ENCODE peak calls at places on chromosomes 13 and 19, in four cellular contexts. E, Q, M and R are unnamed samples.
A peak's percentile ranks its signal among the peaks of the same experiment; 100 is the strongest.

GRCh38 chr19:46618670-46619231 is 6.1 kb downstream of the PTGIR start:
- DNase-seq in E (no peak), Q (peak; percentile 41), M (no peak), R (no peak)

GRCh38 chr13:48156466-48156865 is 61.6 kb upstream of the MED4 start:
- DNase-seq in E (no peak), Q (peak; percentile 76), M (peak; percentile 91), R (peak; percentile 85)

GRCh38 chr13:76828316-76828741 is 57.9 kb downstream of the KCTD12 start:
- DNase-seq in E (no peak), Q (no peak), M (no peak), R (no peak)

GRCh38 chr13:67299072-67299635 is 69.0 kb upstream of the PCDH9 start:
- DNase-seq in E (peak; percentile 96), Q (no peak), M (no peak), R (no peak)

GRCh38 chr19:30360378-30361106 is 11.6 kb upstream of the ZNF536 start:
- DNase-seq in E (no peak), Q (no peak), M (no peak), R (no peak)

GRCh38 chr13:105908581-105908980 is 626.9 kb downstream of the EFNB2 start:
- DNase-seq in E (peak; percentile 46), Q (peak; percentile 35), M (no peak), R (peak; percentile 84)

GRCh38 chr13:24042710-24043440 is 117.6 kb upstream of the SPATA13 start:
- DNase-seq in E (no peak), Q (no peak), M (no peak), R (no peak)

GRCh38 chr13:110912651-110913051 is 2.2 kb downstream of the ANKRD10 start:
- DNase-seq in E (peak; percentile 86), Q (no peak), M (no peak), R (no peak)

GRCh38 chr13:114044486-114044885 is 70.6 kb upstream of the C13orf46 start:
- DNase-seq in E (peak; percentile 59), Q (no peak), M (peak; percentile 17), R (peak; percentile 19)

GRCh38 chr19:18725755-18726416 is 42.4 kb downstream of the CRTC1 start:
- DNase-seq in E (no peak), Q (no peak), M (no peak), R (no peak)

GRCh38 chr13:90869580-90869979 is 477.9 kb upstream of the MIR17HG start:
- DNase-seq in E (no peak), Q (no peak), M (no peak), R (no peak)

GRCh38 chr19:17881701-17882100 is 10.0 kb downstream of the SLC5A5 start:
- DNase-seq in E (no peak), Q (no peak), M (no peak), R (no peak)

GRCh38 chr19:54169149-54169731 is 3.7 kb downstream of the TMC4 start:
- DNase-seq in E (no peak), Q (no peak), M (no peak), R (no peak)

GRCh38 chr13:76307157-76307556 is 579.0 kb downstream of the KCTD12 start:
- DNase-seq in E (peak; percentile 70), Q (no peak), M (no peak), R (no peak)

GRCh38 chr13:35687336-35687735 is 210.8 kb upstream of the MAB21L1 start:
- DNase-seq in E (no peak), Q (no peak), M (no peak), R (no peak)

GRCh38 chr19:44993926-44994537 is 7.2 kb upstream of the RELB start:
- DNase-seq in E (no peak), Q (no peak), M (no peak), R (no peak)

GRCh38 chr19:42601811-42602443 is 7.2 kb upstream of the CEACAM8 start:
- DNase-seq in E (peak; percentile 22), Q (peak; percentile 54), M (no peak), R (peak; percentile 63)

GRCh38 chr13:109700176-109700575 is 86.2 kb downstream of the IRS2 start:
- DNase-seq in E (peak; percentile 81), Q (no peak), M (no peak), R (peak; percentile 97)

GRCh38 chr19:20078696-20079095 is 896 bp downstream of the ZNF90 start:
- DNase-seq in E (peak; percentile 31), Q (peak; percentile 24), M (no peak), R (no peak)

GRCh38 chr13:48424212-48424611 is 11.3 kb upstream of the LPAR6 start:
- DNase-seq in E (no peak), Q (no peak), M (no peak), R (no peak)

GRCh38 chr13:63279136-63279535 is 1863.5 kb upstream of the PCDH20 start:
- DNase-seq in E (no peak), Q (no peak), M (no peak), R (no peak)

GRCh38 chr19:15144046-15144646 is 36.9 kb downstream of the SYDE1 start:
- DNase-seq in E (peak; percentile 27), Q (no peak), M (no peak), R (no peak)

GRCh38 chr13:52615817-52616216 is 26.4 kb upstream of the HNRNPA1L2 start:
- DNase-seq in E (no peak), Q (peak; percentile 25), M (no peak), R (peak; percentile 13)

GRCh38 chr19:7004313-7004931 is 16.8 kb downstream of the MBD3L2B start:
- DNase-seq in E (peak; percentile 12), Q (peak; percentile 27), M (no peak), R (peak; percentile 20)

GRCh38 chr13:36344173-36344572 is 2.0 kb downstream of the SPART start:
- DNase-seq in E (peak; percentile 35), Q (no peak), M (no peak), R (no peak)

GRCh38 chr19:30653646-30654386 is 281.6 kb downstream of the ZNF536 start:
- DNase-seq in E (no peak), Q (no peak), M (no peak), R (no peak)

GRCh38 chr13:113275387-113275786 is 21.7 kb upstream of the LAMP1 start:
- DNase-seq in E (peak; percentile 64), Q (peak; percentile 44), M (peak; percentile 42), R (peak; percentile 34)

GRCh38 chr19:36748431-36749275 is 24.0 kb downstream of the ZNF850 start:
- DNase-seq in E (no peak), Q (no peak), M (no peak), R (no peak)

GRCh38 chr13:102678339-102679122 is 16.3 kb downstream of the METTL21C start:
- DNase-seq in E (no peak), Q (no peak), M (no peak), R (no peak)

GRCh38 chr13:109802936-109803335 is 16.6 kb upstream of the IRS2 start:
- DNase-seq in E (no peak), Q (no peak), M (no peak), R (no peak)

GRCh38 chr13:33349996-33350826 is 64.7 kb upstream of the STARD13 start:
- DNase-seq in E (peak; percentile 48), Q (no peak), M (no peak), R (no peak)